ENCODE peak calls at places on chromosomes 5 and 9, in ten cellular contexts. I, Y, Z, E, B, O, V, X, S and D are unnamed samples.

GRCh38 chr5:138573949-138574670 is 1.1 kb downstream of the HSPA9 start:
- DNase-seq in X (no peak), Y (no peak), V (no peak), Z (no peak), I (no peak), E (no peak), S (no peak), B (no peak), O (no peak), D (no peak)

GRCh38 chr9:84919498-84919897 is 250.0 kb downstream of the NTRK2 start:
- DNase-seq in Z (no peak), I (no peak), Y (no peak), E (no peak), O (no peak), S (no peak), B (no peak), V (no peak), X (no peak), D (no peak)

GRCh38 chr5:149217096-149217801 is 54.4 kb upstream of the AFAP1L1 start:
- DNase-seq in Y (no peak), X (no peak), E (no peak), Z (no peak), I (no peak), O (no peak), B (no peak), V (no peak), S (no peak), D (no peak)

GRCh38 chr5:145834554-145834916 is 607 bp downstream of the PRELID2 start:
- DNase-seq in O (no peak), Y (no peak), Z (no peak), I (no peak), S (no peak), X (no peak), V (no peak), B (no peak), E (no peak), D (no peak)

GRCh38 chr5:135241536-135241935 is 157.5 kb downstream of the MACROH2A1 start:
- DNase-seq in Z (no peak), E (no peak), B (no peak), S (no peak), I (no peak), Y (no peak), X (no peak), V (no peak), O (no peak), D (peak; percentile 20)

GRCh38 chr5:134436523-134437339 is 25.1 kb upstream of the CDKN2AIPNL start:
- DNase-seq in I (peak; percentile 87), X (peak; percentile 16), Y (no peak), B (peak; percentile 77), S (peak; percentile 35), Z (peak; percentile 52), V (peak; percentile 70), O (no peak), E (peak; percentile 72), D (peak; percentile 75)

GRCh38 chr5:73625905-73626811 is at the start of gene ARHGEF28:
- DNase-seq in B (peak; percentile 66), I (no peak), Z (peak; percentile 83), Y (peak; percentile 39), S (peak; percentile 8), O (no peak), X (peak; percentile 65), V (peak; percentile 42), E (peak; percentile 67), D (peak; percentile 26)

GRCh38 chr9:129467004-129467588 is 153.8 kb downstream of the C9orf50 start:
- DNase-seq in X (no peak), O (no peak), S (no peak), I (no peak), E (no peak), Z (no peak), V (no peak), B (no peak), Y (no peak), D (no peak)

GRCh38 chr9:100088202-100088601 is 10.6 kb downstream of the ERP44 start:
- DNase-seq in E (no peak), Z (no peak), B (no peak), I (no peak), V (no peak), Y (no peak), O (no peak), X (no peak), S (no peak), D (no peak)

GRCh38 chr5:132850066-132850465 is 16.2 kb downstream of the GDF9 start:
- DNase-seq in X (no peak), Y (no peak), Z (no peak), S (no peak), E (no peak), V (no peak), B (no peak), O (no peak), I (peak; percentile 38), D (no peak)

GRCh38 chr5:155631116-155631515 is 617.6 kb downstream of the KIF4B start:
- DNase-seq in Y (peak; percentile 70), Z (no peak), B (no peak), O (no peak), V (no peak), E (no peak), X (no peak), S (no peak), I (no peak), D (no peak)

GRCh38 chr5:114360816-114361723 is 800 bp upstream of the KCNN2 start:
- DNase-seq in Z (peak; percentile 70), O (no peak), Y (no peak), V (peak; percentile 87), I (no peak), X (peak; percentile 48), S (peak; percentile 74), E (no peak), B (no peak), D (no peak)

GRCh38 chr5:78496373-78496772 is 136.0 kb downstream of the SCAMP1 start:
- DNase-seq in Y (no peak), S (no peak), V (no peak), I (peak; percentile 62), O (no peak), E (no peak), B (no peak), X (no peak), Z (no peak), D (no peak)